ENCODE peak calls at places on chromosome 4, in five cellular contexts. One of them, this sample, is unnamed.

GRCh38 chr4:8726344-8726851 is 133.8 kb downstream of the CPZ start:
- DNase-seq in progenitor cell of endocrine pancreas: no peak
- DNase-seq in fibroblast of lung: no peak
- DNase-seq in fibroblast of pulmonary artery: no peak
- DNase-seq in RWPE1: no peak
- DNase-seq in this sample: peak

GRCh38 chr4:41600243-41600642 is 62.3 kb downstream of the LIMCH1 start:
- DNase-seq in progenitor cell of endocrine pancreas: no peak
- DNase-seq in fibroblast of lung: peak
- DNase-seq in fibroblast of pulmonary artery: peak
- DNase-seq in RWPE1: peak
- DNase-seq in this sample: no peak

GRCh38 chr4:17082186-17082585 is 183.7 kb upstream of the LDB2 start:
- DNase-seq in progenitor cell of endocrine pancreas: no peak
- DNase-seq in fibroblast of lung: peak
- DNase-seq in fibroblast of pulmonary artery: peak
- DNase-seq in RWPE1: no peak
- DNase-seq in this sample: no peak

GRCh38 chr4:15738877-15739276 is 36.0 kb downstream of the BST1 start:
- DNase-seq in progenitor cell of endocrine pancreas: no peak
- DNase-seq in fibroblast of lung: peak
- DNase-seq in fibroblast of pulmonary artery: no peak
- DNase-seq in RWPE1: no peak
- DNase-seq in this sample: no peak

GRCh38 chr4:15658136-15658535 is 3.0 kb upstream of the FBXL5 start:
- DNase-seq in progenitor cell of endocrine pancreas: no peak
- DNase-seq in fibroblast of lung: no peak
- DNase-seq in fibroblast of pulmonary artery: no peak
- DNase-seq in RWPE1: no peak
- DNase-seq in this sample: no peak

GRCh38 chr4:115054836-115055235 is 58.6 kb downstream of the NDST4 start:
- DNase-seq in progenitor cell of endocrine pancreas: no peak
- DNase-seq in fibroblast of lung: no peak
- DNase-seq in fibroblast of pulmonary artery: no peak
- DNase-seq in RWPE1: no peak
- DNase-seq in this sample: no peak

GRCh38 chr4:110287130-110287529 is 88.7 kb upstream of the ELOVL6 start:
- DNase-seq in progenitor cell of endocrine pancreas: no peak
- DNase-seq in fibroblast of lung: peak
- DNase-seq in fibroblast of pulmonary artery: peak
- DNase-seq in RWPE1: peak
- DNase-seq in this sample: no peak

GRCh38 chr4:25234390-25235367 is 846 bp downstream of the PI4K2B start:
- DNase-seq in progenitor cell of endocrine pancreas: peak
- DNase-seq in fibroblast of lung: peak
- DNase-seq in fibroblast of pulmonary artery: peak
- DNase-seq in RWPE1: peak
- DNase-seq in this sample: peak

GRCh38 chr4:121597346-121597934 is 99.3 kb downstream of the ANXA5 start:
- DNase-seq in progenitor cell of endocrine pancreas: no peak
- DNase-seq in fibroblast of lung: peak
- DNase-seq in fibroblast of pulmonary artery: peak
- DNase-seq in RWPE1: peak
- DNase-seq in this sample: no peak

GRCh38 chr4:155445306-155445705 is 68.5 kb upstream of the MAP9 start:
- DNase-seq in progenitor cell of endocrine pancreas: no peak
- DNase-seq in fibroblast of lung: no peak
- DNase-seq in fibroblast of pulmonary artery: no peak
- DNase-seq in RWPE1: no peak
- DNase-seq in this sample: no peak

GRCh38 chr4:148057425-148058020 is 325.6 kb downstream of the ARHGAP10 start:
- DNase-seq in progenitor cell of endocrine pancreas: no peak
- DNase-seq in fibroblast of lung: no peak
- DNase-seq in fibroblast of pulmonary artery: no peak
- DNase-seq in RWPE1: no peak
- DNase-seq in this sample: no peak

GRCh38 chr4:89356086-89356485 is 48.5 kb upstream of the GPRIN3 start:
- DNase-seq in progenitor cell of endocrine pancreas: no peak
- DNase-seq in fibroblast of lung: peak
- DNase-seq in fibroblast of pulmonary artery: no peak
- DNase-seq in RWPE1: no peak
- DNase-seq in this sample: no peak

GRCh38 chr4:56410247-56410646 is 23.0 kb upstream of the AASDH start:
- DNase-seq in progenitor cell of endocrine pancreas: peak
- DNase-seq in fibroblast of lung: peak
- DNase-seq in fibroblast of pulmonary artery: peak
- DNase-seq in RWPE1: peak
- DNase-seq in this sample: no peak

GRCh38 chr4:15118281-15118680 is 116.0 kb downstream of the CPEB2 start:
- DNase-seq in progenitor cell of endocrine pancreas: no peak
- DNase-seq in fibroblast of lung: peak
- DNase-seq in fibroblast of pulmonary artery: no peak
- DNase-seq in RWPE1: no peak
- DNase-seq in this sample: no peak

GRCh38 chr4:110155632-110156031 is 42.8 kb downstream of the ELOVL6 start:
- DNase-seq in progenitor cell of endocrine pancreas: no peak
- DNase-seq in fibroblast of lung: peak
- DNase-seq in fibroblast of pulmonary artery: no peak
- DNase-seq in RWPE1: no peak
- DNase-seq in this sample: no peak

DNA sequence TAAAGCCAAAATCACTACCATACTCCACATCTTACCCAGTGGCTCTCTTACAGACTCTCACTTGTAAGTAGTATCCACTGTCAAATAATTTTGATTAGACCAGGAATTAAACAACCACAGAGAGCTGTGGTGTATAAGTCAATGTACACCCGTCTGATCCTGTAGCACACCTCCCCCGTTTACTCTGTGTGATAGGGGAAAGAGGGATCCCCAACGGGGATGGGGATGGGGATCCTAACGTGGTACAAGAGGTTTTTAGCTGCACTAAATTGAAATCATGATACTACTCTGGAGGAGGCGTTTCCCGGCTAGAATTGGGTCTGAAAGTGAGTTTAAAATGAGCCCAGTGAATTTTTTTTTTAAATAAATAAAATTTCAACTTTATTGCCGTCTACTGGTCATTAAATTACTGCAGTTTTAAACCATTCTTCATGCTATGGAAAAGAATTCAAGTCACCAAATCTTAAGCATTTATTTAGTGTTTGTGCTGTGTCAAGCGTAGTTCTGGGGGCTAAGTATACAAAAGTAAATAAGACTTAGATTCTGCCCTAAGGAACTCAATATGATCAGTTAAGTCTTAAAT is 76.6 kb downstream of the INTS12 start:
- DNase-seq in progenitor cell of endocrine pancreas: no peak
- DNase-seq in fibroblast of lung: no peak
- DNase-seq in fibroblast of pulmonary artery: no peak
- DNase-seq in RWPE1: no peak
- DNase-seq in this sample: no peak
- TF ChIP-seq CTCF in progenitor cell of endocrine pancreas: no peak
- TF ChIP-seq CTCF in fibroblast of lung: no peak
- TF ChIP-seq CTCF in fibroblast of pulmonary artery: no peak
- TF ChIP-seq CTCF in RWPE1: no peak
- TF ChIP-seq CTCF in this sample: no peak

DNA sequence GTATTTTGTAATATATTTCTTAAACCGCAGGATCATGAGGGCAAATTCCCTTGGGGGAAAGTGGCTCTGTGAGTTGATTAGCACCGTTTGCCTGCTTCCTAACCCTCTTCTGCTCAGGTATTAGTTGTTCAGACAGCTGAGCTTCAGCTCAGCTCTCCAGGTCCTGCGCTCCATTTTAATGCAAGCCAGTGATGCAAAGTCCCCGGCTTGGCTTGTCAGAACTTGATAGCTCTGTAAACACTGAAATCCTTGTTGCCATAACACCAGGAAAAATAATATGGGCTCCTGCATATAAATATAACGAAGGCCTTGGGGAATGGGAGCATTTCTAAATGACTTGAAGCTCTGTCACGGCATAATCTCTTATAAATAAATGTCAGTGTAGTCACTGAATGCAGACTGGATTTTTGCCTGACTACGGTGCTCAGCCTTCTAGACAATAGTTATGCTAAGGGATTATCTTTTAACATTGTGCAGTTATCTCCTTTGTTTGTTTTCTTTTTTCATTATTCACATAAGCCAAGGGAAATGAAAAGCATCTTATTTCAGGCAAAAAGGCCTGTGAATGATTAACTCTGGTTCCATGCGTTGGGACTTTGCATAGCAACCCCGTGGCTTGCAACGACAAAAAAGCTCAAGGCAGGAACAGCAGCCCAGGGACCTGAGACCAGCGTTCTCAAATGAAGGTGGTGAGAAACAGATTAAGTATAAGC is 253.2 kb downstream of the SPRY1 start:
- DNase-seq in progenitor cell of endocrine pancreas: peak
- DNase-seq in fibroblast of lung: peak
- DNase-seq in fibroblast of pulmonary artery: peak
- DNase-seq in RWPE1: peak
- DNase-seq in this sample: no peak
- TF ChIP-seq CTCF in progenitor cell of endocrine pancreas: no peak
- TF ChIP-seq CTCF in fibroblast of lung: no peak
- TF ChIP-seq CTCF in fibroblast of pulmonary artery: no peak
- TF ChIP-seq CTCF in RWPE1: no peak
- TF ChIP-seq CTCF in this sample: no peak

GRCh38 chr4:33626242-33626641 is 2618.1 kb downstream of the ARAP2 start:
- DNase-seq in progenitor cell of endocrine pancreas: no peak
- DNase-seq in fibroblast of lung: no peak
- DNase-seq in fibroblast of pulmonary artery: no peak
- DNase-seq in RWPE1: no peak
- DNase-seq in this sample: no peak

GRCh38 chr4:33628296-33628695 is 2616.0 kb downstream of the ARAP2 start:
- DNase-seq in progenitor cell of endocrine pancreas: no peak
- DNase-seq in fibroblast of lung: no peak
- DNase-seq in fibroblast of pulmonary artery: peak
- DNase-seq in RWPE1: no peak
- DNase-seq in this sample: no peak

GRCh38 chr4:33625762-33626161 is 2618.6 kb downstream of the ARAP2 start:
- DNase-seq in progenitor cell of endocrine pancreas: no peak
- DNase-seq in fibroblast of lung: no peak
- DNase-seq in fibroblast of pulmonary artery: peak
- DNase-seq in RWPE1: no peak
- DNase-seq in this sample: no peak
- TF ChIP-seq CTCF in progenitor cell of endocrine pancreas: peak
- TF ChIP-seq CTCF in fibroblast of lung: no peak
- TF ChIP-seq CTCF in fibroblast of pulmonary artery: peak
- TF ChIP-seq CTCF in RWPE1: no peak
- TF ChIP-seq CTCF in this sample: peak

GRCh38 chr4:100805547-100805946 is 287.7 kb upstream of the EMCN start:
- DNase-seq in progenitor cell of endocrine pancreas: no peak
- DNase-seq in fibroblast of lung: no peak
- DNase-seq in fibroblast of pulmonary artery: no peak
- DNase-seq in RWPE1: no peak
- DNase-seq in this sample: no peak
- TF ChIP-seq CTCF in progenitor cell of endocrine pancreas: no peak
- TF ChIP-seq CTCF in fibroblast of lung: no peak
- TF ChIP-seq CTCF in fibroblast of pulmonary artery: no peak
- TF ChIP-seq CTCF in RWPE1: no peak
- TF ChIP-seq CTCF in this sample: no peak

DNA sequence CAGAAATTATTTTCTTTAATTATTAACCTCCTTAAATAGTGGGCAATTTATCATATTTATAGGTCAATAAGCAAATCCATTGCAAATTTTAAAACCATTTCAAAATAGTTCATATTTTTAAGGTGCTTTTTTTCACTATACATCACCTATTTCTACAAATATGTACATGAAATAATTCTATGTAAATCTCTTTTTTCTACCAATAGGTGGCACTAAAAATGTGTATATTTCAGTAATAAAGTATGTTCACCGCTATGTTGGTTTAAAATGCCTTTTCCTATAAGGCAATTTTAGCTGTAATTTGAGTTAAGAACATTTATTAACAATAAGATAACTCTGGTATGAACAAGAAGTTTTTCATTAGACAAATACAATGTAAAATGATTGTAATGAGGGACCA is 672.2 kb downstream of the KCTD8 start:
- DNase-seq in progenitor cell of endocrine pancreas: no peak
- DNase-seq in fibroblast of lung: peak
- DNase-seq in fibroblast of pulmonary artery: peak
- DNase-seq in RWPE1: peak
- DNase-seq in this sample: no peak
- TF ChIP-seq CTCF in progenitor cell of endocrine pancreas: peak
- TF ChIP-seq CTCF in fibroblast of lung: no peak
- TF ChIP-seq CTCF in fibroblast of pulmonary artery: peak
- TF ChIP-seq CTCF in RWPE1: peak
- TF ChIP-seq CTCF in this sample: peak

GRCh38 chr4:139188648-139189416 is 11.8 kb upstream of the ELF2 start:
- DNase-seq in progenitor cell of endocrine pancreas: no peak
- DNase-seq in fibroblast of lung: no peak
- DNase-seq in fibroblast of pulmonary artery: no peak
- DNase-seq in RWPE1: no peak
- DNase-seq in this sample: no peak

GRCh38 chr4:139189417-139189749 is 12.4 kb upstream of the ELF2 start:
- DNase-seq in progenitor cell of endocrine pancreas: no peak
- DNase-seq in fibroblast of lung: no peak
- DNase-seq in fibroblast of pulmonary artery: no peak
- DNase-seq in RWPE1: no peak
- DNase-seq in this sample: no peak

GRCh38 chr4:139184129-139184528 is 7.1 kb upstream of the ELF2 start:
- DNase-seq in progenitor cell of endocrine pancreas: no peak
- DNase-seq in fibroblast of lung: peak
- DNase-seq in fibroblast of pulmonary artery: peak
- DNase-seq in RWPE1: no peak
- DNase-seq in this sample: no peak
- TF ChIP-seq CTCF in progenitor cell of endocrine pancreas: no peak
- TF ChIP-seq CTCF in fibroblast of lung: peak
- TF ChIP-seq CTCF in fibroblast of pulmonary artery: peak
- TF ChIP-seq CTCF in RWPE1: peak
- TF ChIP-seq CTCF in this sample: no peak